ENCODE peak calls at places on chromosomes 1 and 21, in four cellular contexts. One of them, this sample, is unnamed.

GRCh38 chr1:22503721-22504410 is 52.2 kb downstream of the ZBTB40 start:
- DNase-seq in Panc1: no peak
- DNase-seq in A549: no peak
- DNase-seq in fibroblast of lung: peak; percentile 67
- DNase-seq in this sample: no peak

GRCh38 chr1:211577277-211577825 is 1.6 kb downstream of the SLC30A1 start:
- DNase-seq in fibroblast of lung: no peak
- DNase-seq in A549: no peak
- DNase-seq in Panc1: no peak
- DNase-seq in this sample: no peak

GRCh38 chr21:36661511-36662309 is 37.2 kb upstream of the SIM2 start:
- DNase-seq in fibroblast of lung: peak; percentile 19
- DNase-seq in A549: peak; percentile 19
- DNase-seq in Panc1: no peak
- DNase-seq in this sample: no peak

GRCh38 chr1:203743101-203743501 is 21.9 kb upstream of the LAX1 start:
- DNase-seq in A549: no peak
- DNase-seq in Panc1: no peak
- DNase-seq in fibroblast of lung: no peak
- DNase-seq in this sample: no peak

GRCh38 chr1:163571950-163572349 is 250.2 kb downstream of the NUF2 start:
- DNase-seq in A549: no peak
- DNase-seq in fibroblast of lung: no peak
- DNase-seq in Panc1: no peak
- DNase-seq in this sample: no peak

GRCh38 chr1:49163041-49163440 is 386.4 kb upstream of the BEND5 start:
- DNase-seq in fibroblast of lung: peak; percentile 90
- DNase-seq in A549: no peak
- DNase-seq in Panc1: peak; percentile 4
- DNase-seq in this sample: no peak

GRCh38 chr1:166836733-166837132 is 2.5 kb upstream of the POGK start:
- DNase-seq in Panc1: no peak
- DNase-seq in A549: no peak
- DNase-seq in fibroblast of lung: peak; percentile 8
- DNase-seq in this sample: no peak

GRCh38 chr1:155135416-155136197 is at the start of gene SLC50A1:
- DNase-seq in A549: peak; percentile 91
- DNase-seq in fibroblast of lung: peak; percentile 95
- DNase-seq in Panc1: peak; percentile 62
- DNase-seq in this sample: peak; percentile 97

GRCh38 chr1:237327061-237327460 is 285.1 kb downstream of the RYR2 start:
- DNase-seq in A549: no peak
- DNase-seq in fibroblast of lung: no peak
- DNase-seq in Panc1: no peak
- DNase-seq in this sample: no peak

GRCh38 chr1:20381961-20382360 is 91.3 kb downstream of the VWA5B1 start:
- DNase-seq in A549: no peak
- DNase-seq in fibroblast of lung: no peak
- DNase-seq in Panc1: no peak
- DNase-seq in this sample: no peak

GRCh38 chr1:22117851-22118250 is 25.0 kb downstream of the WNT4 start:
- DNase-seq in fibroblast of lung: peak; percentile 49
- DNase-seq in Panc1: no peak
- DNase-seq in A549: no peak
- DNase-seq in this sample: no peak

GRCh38 chr1:172855841-172856382 is 194.8 kb downstream of the TNFSF18 start:
- DNase-seq in A549: no peak
- DNase-seq in fibroblast of lung: no peak
- DNase-seq in Panc1: no peak
- DNase-seq in this sample: no peak

GRCh38 chr1:58515794-58516401 is 30.6 kb downstream of the OMA1 start:
- DNase-seq in Panc1: peak; percentile 20
- DNase-seq in A549: peak; percentile 14
- DNase-seq in fibroblast of lung: peak; percentile 74
- DNase-seq in this sample: no peak

GRCh38 chr1:210935905-210936304 is 198.0 kb downstream of the KCNH1 start:
- DNase-seq in Panc1: no peak
- DNase-seq in A549: no peak
- DNase-seq in fibroblast of lung: no peak
- DNase-seq in this sample: no peak

GRCh38 chr1:94821636-94822305 is 1.6 kb downstream of the SLC44A3 start:
- DNase-seq in fibroblast of lung: no peak
- DNase-seq in A549: no peak
- DNase-seq in Panc1: no peak
- DNase-seq in this sample: no peak

GRCh38 chr1:48853006-48853405 is 76.3 kb upstream of the BEND5 start:
- DNase-seq in A549: peak; percentile 17
- DNase-seq in Panc1: no peak
- DNase-seq in fibroblast of lung: peak; percentile 89
- DNase-seq in this sample: no peak

GRCh38 chr1:243452092-243452491 is 196.3 kb downstream of the SDCCAG8 start:
- DNase-seq in Panc1: no peak
- DNase-seq in fibroblast of lung: no peak
- DNase-seq in A549: no peak
- DNase-seq in this sample: no peak

GRCh38 chr1:86860424-86860823 is 53.5 kb downstream of the SELENOF start:
- DNase-seq in Panc1: no peak
- DNase-seq in fibroblast of lung: no peak
- DNase-seq in A549: no peak
- DNase-seq in this sample: no peak

GRCh38 chr1:236348071-236348470 is 46.0 kb upstream of the EDARADD start:
- DNase-seq in Panc1: no peak
- DNase-seq in fibroblast of lung: no peak
- DNase-seq in A549: no peak
- DNase-seq in this sample: peak; percentile 45

GRCh38 chr1:26081267-26082019 is 14.0 kb upstream of the TRIM63 start:
- DNase-seq in fibroblast of lung: peak; percentile 8
- DNase-seq in A549: no peak
- DNase-seq in Panc1: no peak
- DNase-seq in this sample: no peak

GRCh38 chr21:46051379-46051770 is 46.5 kb upstream of the COL6A2 start:
- DNase-seq in Panc1: no peak
- DNase-seq in A549: no peak
- DNase-seq in fibroblast of lung: no peak
- DNase-seq in this sample: no peak

GRCh38 chr21:46049890-46050650 is 47.8 kb upstream of the COL6A2 start:
- DNase-seq in A549: no peak
- DNase-seq in Panc1: no peak
- DNase-seq in fibroblast of lung: no peak
- DNase-seq in this sample: peak; percentile 46

GRCh38 chr21:46050651-46051378 is 47.1 kb upstream of the COL6A2 start:
- DNase-seq in Panc1: no peak
- DNase-seq in fibroblast of lung: no peak
- DNase-seq in A549: no peak
- DNase-seq in this sample: peak; percentile 46

GRCh38 chr21:46046471-46046870 is 51.4 kb upstream of the COL6A2 start:
- DNase-seq in A549: no peak
- DNase-seq in fibroblast of lung: no peak
- DNase-seq in Panc1: no peak
- DNase-seq in this sample: no peak

DNA sequence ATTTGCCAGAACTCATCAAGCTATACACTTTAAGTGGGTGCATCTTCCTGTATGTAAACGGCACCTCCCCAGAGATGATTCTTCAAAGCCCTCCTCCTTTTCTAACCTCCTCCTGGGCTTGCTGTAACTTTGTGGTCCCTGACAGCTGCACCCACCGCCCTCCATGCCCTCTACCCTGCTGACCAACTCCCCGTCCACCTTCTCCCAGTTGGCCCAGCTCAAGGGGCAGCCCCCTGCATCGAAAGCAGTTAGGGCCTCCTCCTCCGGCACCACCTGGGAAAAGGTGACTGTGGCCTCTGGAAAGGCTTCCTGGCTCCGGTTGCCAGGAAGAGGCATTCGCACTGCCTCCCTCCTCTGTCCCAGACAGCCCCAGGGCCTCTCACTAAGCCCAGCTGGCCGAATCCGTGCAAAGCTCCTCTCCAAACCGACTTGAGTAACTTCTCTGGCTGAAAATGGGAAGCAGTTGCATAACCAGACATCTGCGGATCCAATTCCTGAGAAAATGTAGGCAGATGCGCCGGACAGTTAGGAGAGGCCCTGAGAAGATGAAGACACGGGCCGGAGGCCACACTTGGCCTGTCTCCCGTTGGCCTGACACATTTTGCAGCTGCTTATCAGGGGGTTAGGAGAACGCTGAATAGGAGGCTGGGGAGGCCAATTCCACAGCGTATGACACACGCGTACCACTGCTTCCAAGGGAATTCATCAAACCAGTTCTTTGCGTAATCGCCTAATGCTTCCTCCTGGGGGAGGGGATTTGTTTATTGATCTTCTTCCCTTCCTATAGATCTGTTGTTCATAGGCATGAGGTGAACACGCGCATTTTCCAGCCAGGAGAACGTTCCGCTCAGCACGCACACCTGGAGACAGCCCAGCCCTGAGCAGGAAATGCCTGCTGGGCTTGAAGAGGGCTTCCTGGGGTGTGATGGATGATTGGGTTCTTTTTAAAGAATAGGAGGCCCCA is 48.7 kb upstream of the COL6A2 start:
- DNase-seq in A549: no peak
- DNase-seq in fibroblast of lung: peak; percentile 100
- DNase-seq in Panc1: no peak
- DNase-seq in this sample: peak; percentile 91
- H3K27ac ChIP-seq in A549: no peak overlapping the region
- H3K27ac ChIP-seq in fibroblast of lung: peak overlapping the region; percentile 94
- H3K27ac ChIP-seq in Panc1: no peak overlapping the region
- H3K27ac ChIP-seq in this sample: no peak overlapping the region

DNA sequence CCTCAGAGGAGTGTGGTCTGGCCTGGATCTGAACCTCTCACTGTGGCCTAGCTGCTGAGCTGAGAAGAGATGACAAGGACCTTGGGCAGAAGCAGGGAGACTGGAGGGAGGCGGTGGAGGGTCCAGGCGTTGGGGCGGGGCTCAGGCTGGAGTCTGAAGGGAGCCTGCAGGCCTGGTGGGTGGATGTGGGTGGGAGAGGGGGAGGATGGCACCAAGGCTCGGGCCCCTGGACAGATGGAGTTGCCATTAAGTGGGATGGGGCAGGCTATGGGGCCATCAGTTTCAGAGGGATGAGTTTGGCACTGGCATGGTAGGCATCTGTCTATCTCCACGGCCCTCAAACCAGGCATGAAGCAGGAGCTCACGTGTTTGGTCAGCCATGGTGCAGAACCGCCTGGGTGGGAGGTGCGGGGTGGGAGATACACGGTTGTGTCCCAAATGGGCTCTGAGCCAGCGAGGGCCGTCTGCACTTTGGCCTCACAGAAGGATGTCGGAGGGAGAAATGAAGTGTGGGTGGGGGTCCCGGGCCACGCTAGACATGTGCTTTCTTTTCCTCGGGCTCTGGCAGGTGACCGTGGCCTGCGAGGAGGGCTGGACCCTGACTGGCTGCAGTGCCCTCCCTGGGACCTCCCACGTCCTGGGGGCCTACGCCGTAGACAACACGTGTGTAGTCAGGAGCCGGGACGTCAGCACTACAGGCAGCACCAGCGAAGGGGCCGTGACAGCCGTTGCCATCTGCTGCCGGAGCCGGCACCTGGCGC is 23.6 kb downstream of the PCSK9 start:
- DNase-seq in fibroblast of lung: no peak
- DNase-seq in A549: no peak
- DNase-seq in Panc1: no peak
- DNase-seq in this sample: no peak
- H3K4me3 ChIP-seq in fibroblast of lung: no peak overlapping the region
- H3K4me3 ChIP-seq in A549: no peak overlapping the region
- H3K4me3 ChIP-seq in Panc1: no peak overlapping the region
- H3K4me3 ChIP-seq in this sample: no peak overlapping the region

DNA sequence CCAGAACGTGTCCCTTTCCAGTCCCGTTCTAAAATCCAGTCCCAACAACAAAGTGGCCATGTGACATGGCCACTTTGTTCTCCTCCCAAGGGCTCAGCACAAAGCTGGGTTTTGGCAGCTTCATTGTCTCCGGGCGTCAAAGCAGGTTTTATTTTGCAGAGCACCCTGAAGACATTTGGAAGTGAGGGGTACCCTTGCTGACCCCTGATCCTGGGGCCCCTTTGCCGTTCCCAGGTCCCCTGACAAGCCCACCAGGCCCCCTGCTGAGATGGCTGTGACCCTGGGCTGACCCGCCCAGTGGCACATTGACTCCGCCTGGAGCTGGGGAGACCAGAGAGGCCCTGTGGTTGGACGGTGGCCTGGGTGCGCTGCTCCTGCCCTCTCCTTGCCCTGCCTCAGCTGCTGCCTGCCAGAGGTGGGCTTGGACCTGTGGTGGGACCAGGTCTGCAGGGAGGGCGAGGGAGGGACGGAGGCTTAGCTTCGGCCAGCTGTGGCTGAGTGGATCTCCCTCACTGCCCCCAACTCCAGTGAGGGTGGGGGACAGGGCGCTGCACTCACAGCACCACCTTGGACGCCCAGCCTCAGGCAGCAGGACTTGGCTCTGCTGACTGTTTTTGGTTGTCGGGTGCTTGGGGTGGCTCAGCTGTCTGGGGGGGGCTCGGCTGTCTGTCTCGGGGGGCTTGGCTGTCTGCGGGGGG is 4.3 kb downstream of the PFKL start:
- DNase-seq in fibroblast of lung: no peak
- DNase-seq in Panc1: no peak
- DNase-seq in A549: no peak
- DNase-seq in this sample: no peak
- H3K4me1 ChIP-seq in fibroblast of lung: peaks cover 4% of the 10 kb centered on the region
- H3K4me1 ChIP-seq in Panc1: peaks cover 15% of the 10 kb centered on the region
- H3K4me1 ChIP-seq in A549: peaks cover 10% of the 10 kb centered on the region
- H3K4me1 ChIP-seq in this sample: no peaks in the 10 kb centered on the region

GRCh38 chr1:13830170-13830569 is 130.2 kb downstream of the PRDM2 start:
- DNase-seq in A549: no peak
- DNase-seq in fibroblast of lung: no peak
- DNase-seq in Panc1: no peak
- DNase-seq in this sample: no peak

GRCh38 chr1:13830616-13831280 is 130.8 kb downstream of the PRDM2 start:
- DNase-seq in fibroblast of lung: no peak
- DNase-seq in A549: no peak
- DNase-seq in Panc1: no peak
- DNase-seq in this sample: no peak

GRCh38 chr1:13826591-13826990 is 126.6 kb downstream of the PRDM2 start:
- DNase-seq in Panc1: no peak
- DNase-seq in A549: no peak
- DNase-seq in fibroblast of lung: no peak
- DNase-seq in this sample: no peak

GRCh38 chr1:13829152-13829769 is 129.3 kb downstream of the PRDM2 start:
- DNase-seq in A549: no peak
- DNase-seq in Panc1: no peak
- DNase-seq in fibroblast of lung: no peak
- DNase-seq in this sample: no peak

DNA sequence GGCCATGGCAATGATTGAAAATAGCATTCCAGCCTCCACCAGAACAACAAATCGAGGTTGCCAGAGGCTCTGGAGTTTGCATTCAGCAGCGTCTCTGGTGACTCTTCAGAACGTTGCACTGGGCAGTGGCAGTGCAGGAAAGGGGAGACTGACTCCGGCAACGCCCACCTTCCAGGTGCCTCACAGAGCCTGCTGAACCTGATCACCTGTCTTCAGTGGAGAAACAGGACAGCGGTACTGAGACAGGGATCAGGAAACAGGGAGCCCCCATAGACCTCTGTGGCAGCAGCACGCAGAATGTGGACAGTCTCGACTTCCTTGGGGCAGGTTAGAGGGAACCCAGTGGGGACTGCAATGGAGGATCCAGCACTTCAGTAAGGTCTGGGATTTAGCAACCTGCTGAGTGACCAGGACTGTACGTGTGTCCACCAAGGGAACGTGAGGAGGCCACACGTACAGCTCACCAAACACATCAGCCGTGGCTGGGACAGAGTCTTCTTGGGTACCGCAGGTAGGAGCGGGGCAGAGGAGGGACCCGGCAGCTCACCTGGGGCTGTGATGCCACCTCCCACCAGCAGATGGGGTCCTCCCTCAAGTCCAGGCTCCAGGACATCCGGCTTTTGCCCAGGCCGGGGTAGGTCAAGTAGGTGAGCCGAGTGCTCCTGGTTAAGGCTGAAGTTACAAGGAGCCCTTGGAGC is 128.6 kb downstream of the PRDM2 start:
- DNase-seq in A549: peak; percentile 19
- DNase-seq in fibroblast of lung: no peak
- DNase-seq in Panc1: no peak
- DNase-seq in this sample: no peak
- H3K27ac ChIP-seq in A549: no peak overlapping the region
- H3K27ac ChIP-seq in fibroblast of lung: no peak overlapping the region
- H3K27ac ChIP-seq in Panc1: no peak overlapping the region
- H3K27ac ChIP-seq in this sample: no peak overlapping the region